ENCODE peak calls at places on chromosomes 5 and 9, in ten cellular contexts. V, R, N, O, F, P, A, H, I and Q are unnamed samples.

GRCh38 chr9:75121914-75122558 is 33.7 kb downstream of the OSTF1 start:
- DNase-seq in R (no peak), H (no peak), O (no peak), F (no peak), I (no peak), V (no peak), N (no peak), A (no peak), P (no peak), Q (no peak)

GRCh38 chr5:177288191-177288590 is 15.3 kb downstream of the RAB24 start:
- DNase-seq in H (no peak), N (no peak), F (no peak), R (no peak), V (no peak), I (no peak), A (no peak), P (no peak), O (no peak), Q (no peak)

GRCh38 chr9:131608469-131609115 is 63.3 kb downstream of the PRRT1B start:
- DNase-seq in N (no peak), V (no peak), P (peak), F (no peak), R (no peak), A (peak), O (peak), I (peak), H (peak), Q (peak)

GRCh38 chr5:106699198-106699597 is 971.5 kb downstream of the EFNA5 start:
- DNase-seq in N (no peak), V (no peak), P (no peak), A (no peak), H (peak), O (peak), F (no peak), I (no peak), R (no peak), Q (peak)

GRCh38 chr9:87556039-87556438 is 58.4 kb downstream of the DAPK1 start:
- DNase-seq in P (no peak), O (no peak), V (no peak), A (peak), N (no peak), I (no peak), F (no peak), H (no peak), R (peak), Q (no peak)

GRCh38 chr9:135727257-135727875 is 25.4 kb downstream of the KCNT1 start:
- DNase-seq in A (no peak), I (no peak), P (no peak), F (no peak), V (no peak), N (no peak), H (no peak), R (no peak), O (no peak), Q (no peak)

GRCh38 chr5:95843733-95844223 is 21.3 kb upstream of the GLRX start:
- DNase-seq in F (no peak), H (no peak), P (no peak), R (no peak), N (no peak), V (no peak), O (no peak), A (no peak), I (no peak), Q (no peak)

GRCh38 chr9:136544549-136545064 is 1.2 kb downstream of the NOTCH1 start:
- DNase-seq in O (peak), P (no peak), N (peak), I (peak), V (peak), R (no peak), H (peak), F (peak), A (no peak), Q (no peak)

GRCh38 chr9:93698140-93698908 is 121.9 kb downstream of the PHF2 start:
- DNase-seq in A (peak), R (no peak), I (no peak), V (no peak), H (no peak), N (no peak), O (no peak), P (no peak), F (no peak), Q (no peak)

GRCh38 chr5:31470608-31471007 is 61.3 kb downstream of the DROSHA start:
- DNase-seq in F (no peak), O (no peak), H (peak), N (no peak), V (no peak), I (peak), P (no peak), A (no peak), R (no peak), Q (no peak)

GRCh38 chr9:124342402-124342945 is 72.8 kb downstream of the PSMB7 start:
- DNase-seq in F (no peak), O (no peak), H (no peak), R (peak), V (no peak), A (no peak), I (no peak), N (no peak), P (no peak), Q (no peak)

GRCh38 chr9:2711716-2712115 is 5.6 kb upstream of the KCNV2 start:
- DNase-seq in V (no peak), N (no peak), A (no peak), R (no peak), O (no peak), P (no peak), F (no peak), I (no peak), H (no peak), Q (no peak)